ENCODE peak calls at places on chromosomes 6 and 20, in seven cellular contexts. N is CD4-positive, alpha-beta T cell; Z is HFFc6; W is body of pancreas; G is cardiac muscle cell; A is suprapubic skin; Y is neural crest cell. X is an unnamed sample.

GRCh38 chr6:162698004-162698403 is 29.6 kb downstream of the PRKN start:
- DNase-seq in Z (no peak), N (no peak), Y (no peak), G (no peak), W (no peak), A (no peak), X (no peak)

GRCh38 chr6:9116026-9116425 is 680.7 kb upstream of the SLC35B3 start:
- DNase-seq in Y (no peak), W (no peak), Z (peak; percentile 69), N (no peak), A (no peak), G (peak; percentile 23), X (no peak)

GRCh38 chr20:54479138-54479906 is 3.9 kb downstream of the DOK5 start:
- DNase-seq in A (no peak), G (no peak), N (no peak), Z (no peak), W (no peak), Y (no peak), X (peak; percentile 20)

GRCh38 chr20:22563062-22563965 is 21.1 kb downstream of the FOXA2 start:
- DNase-seq in N (no peak), W (no peak), Z (no peak), Y (no peak), A (no peak), G (no peak), X (no peak)

GRCh38 chr6:134074151-134074712 is 21.8 kb upstream of the SLC2A12 start:
- DNase-seq in N (no peak), W (peak; percentile 14), G (peak; percentile 49), Y (peak; percentile 57), A (no peak), Z (no peak), X (no peak)

GRCh38 chr20:35012227-35013069 is 56.8 kb downstream of the MYH7B start:
- DNase-seq in W (no peak), G (peak; percentile 53), A (no peak), Y (no peak), Z (no peak), N (no peak), X (no peak)

GRCh38 chr20:56205350-56205749 is 43.2 kb upstream of the MC3R start:
- DNase-seq in A (no peak), Y (no peak), W (no peak), N (no peak), Z (no peak), G (no peak), X (no peak)

GRCh38 chr20:15241696-15242095 is 904.3 kb upstream of the FLRT3 start:
- DNase-seq in Z (no peak), N (no peak), A (no peak), W (no peak), Y (no peak), G (no peak), X (no peak)

GRCh38 chr6:29651413-29652197 is 5.3 kb upstream of the MOG start:
- DNase-seq in Z (peak; percentile 48), A (no peak), Y (no peak), G (peak; percentile 44), N (no peak), W (no peak), X (no peak)

GRCh38 chr6:42453027-42453648 is 1.4 kb upstream of the TRERF1 start:
- DNase-seq in A (peak; percentile 91), N (peak; percentile 74), Z (peak; percentile 85), Y (peak; percentile 73), G (peak; percentile 95), W (peak; percentile 85), X (peak; percentile 88)

GRCh38 chr6:90103056-90103793 is 193.4 kb downstream of the BACH2 start:
- DNase-seq in Z (no peak), Y (no peak), W (no peak), G (no peak), N (no peak), A (no peak), X (no peak)

GRCh38 chr6:13678255-13678983 is 33.2 kb downstream of the RANBP9 start:
- DNase-seq in A (no peak), Y (no peak), Z (no peak), G (no peak), N (no peak), W (no peak), X (no peak)

GRCh38 chr6:82385961-82386360 is 22.3 kb downstream of the TPBG start:
- DNase-seq in G (no peak), Z (no peak), W (peak; percentile 34), Y (no peak), A (no peak), N (no peak), X (peak; percentile 62)

GRCh38 chr6:90025418-90026089 is 131.3 kb downstream of the GJA10 start:
- DNase-seq in G (peak; percentile 77), A (no peak), W (no peak), Z (peak; percentile 65), Y (no peak), N (no peak), X (no peak)

GRCh38 chr20:56018750-56019149 is 13.4 kb upstream of the CBLN4 start:
- DNase-seq in G (no peak), N (no peak), A (no peak), W (no peak), Y (no peak), Z (no peak), X (no peak)

GRCh38 chr6:84390334-84390733 is 162.9 kb upstream of the CEP162 start:
- DNase-seq in W (no peak), G (no peak), N (no peak), Z (no peak), Y (no peak), A (no peak), X (no peak)

GRCh38 chr6:90072501-90072900 is 178.2 kb downstream of the GJA10 start:
- DNase-seq in A (no peak), G (no peak), Z (no peak), N (no peak), Y (no peak), W (no peak), X (no peak)

GRCh38 chr20:51695574-51696303 is 72.5 kb downstream of the ATP9A start:
- DNase-seq in W (no peak), G (peak; percentile 61), Z (peak; percentile 82), Y (no peak), A (no peak), N (no peak), X (peak; percentile 69)

GRCh38 chr6:15791401-15792137 is 128.7 kb upstream of the DTNBP1 start:
- DNase-seq in Z (no peak), N (no peak), W (peak; percentile 30), A (no peak), G (no peak), Y (no peak), X (peak; percentile 9)

GRCh38 chr6:13427346-13427745 is 60.1 kb downstream of the GFOD1 start:
- DNase-seq in Z (no peak), Y (no peak), G (no peak), A (no peak), N (no peak), W (no peak), X (no peak)

GRCh38 chr20:22974354-22974753 is 60.8 kb upstream of the SSTR4 start:
- DNase-seq in G (peak; percentile 56), W (no peak), Z (no peak), Y (no peak), A (no peak), N (no peak), X (peak; percentile 1)

GRCh38 chr20:16544949-16545348 is 28.3 kb downstream of the KIF16B start:
- DNase-seq in Z (no peak), W (no peak), A (no peak), Y (no peak), N (no peak), G (no peak), X (no peak)

GRCh38 chr6:143286280-143286795 is 164.2 kb downstream of the ADAT2 start:
- DNase-seq in Z (no peak), Y (no peak), G (peak; percentile 43), W (no peak), A (no peak), N (no peak), X (no peak)

GRCh38 chr6:159959976-159960384 is 8.9 kb upstream of the IGF2R start:
- DNase-seq in G (peak; percentile 65), Y (no peak), W (no peak), Z (peak; percentile 12), N (no peak), A (no peak), X (no peak)

GRCh38 chr6:9523462-9523861 is 891.4 kb downstream of the TFAP2A start:
- DNase-seq in Y (no peak), G (peak; percentile 86), W (no peak), N (no peak), A (no peak), Z (peak; percentile 89), X (no peak)

DNA sequence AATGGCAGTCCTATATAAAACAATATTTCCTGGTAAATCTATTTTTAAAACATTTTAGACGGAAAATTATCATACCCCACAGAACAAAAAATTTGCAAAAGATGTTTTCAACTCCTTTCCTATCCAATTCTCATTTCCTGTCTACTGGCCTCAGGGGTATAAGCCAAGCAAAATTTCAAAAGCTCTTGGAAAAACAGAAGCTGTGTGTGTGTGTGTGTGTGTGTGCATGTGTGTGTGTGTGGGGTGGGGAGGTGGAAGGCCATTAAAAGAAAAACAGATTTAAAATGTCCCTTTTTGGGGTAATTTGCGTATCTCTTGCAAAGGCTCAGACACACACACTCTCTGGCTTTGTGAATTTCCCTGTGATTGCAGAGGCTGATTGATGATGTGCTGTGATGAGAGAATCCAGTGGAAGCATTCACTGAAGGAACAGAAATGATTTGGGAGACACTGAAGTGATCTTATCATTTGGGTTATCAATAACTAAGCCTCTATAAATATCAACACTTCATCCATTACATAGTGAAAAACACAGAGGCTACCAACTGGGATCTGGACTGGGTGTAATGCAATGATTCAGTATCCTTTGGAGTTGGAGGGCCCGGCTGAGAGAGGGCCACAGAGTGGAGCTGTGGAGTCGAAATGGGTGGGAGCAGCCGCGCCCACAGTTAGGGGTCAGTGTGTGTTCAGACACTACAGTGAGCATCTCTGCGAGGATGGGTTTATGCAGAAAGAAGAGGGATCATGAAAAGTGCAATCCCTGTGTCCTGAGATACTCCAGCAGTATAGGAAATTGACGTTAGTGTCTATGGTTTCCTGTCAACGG is 106.8 kb upstream of the PREP start:
- DNase-seq in Y (peak; percentile 16), N (no peak), A (no peak), G (peak; percentile 9), Z (no peak), W (no peak), X (no peak)
- TF ChIP-seq CTCF in Y (peak; percentile 32), N (no peak), A (no peak), G (peak; percentile 28), Z (peak; percentile 36), W (no peak), X (no peak)

GRCh38 chr6:158595223-158595622 is 35.3 kb downstream of the TMEM181 start:
- DNase-seq in G (no peak), W (no peak), Y (no peak), Z (no peak), N (peak; percentile 9), A (no peak), X (no peak)
- TF ChIP-seq CTCF in G (peak; percentile 29), W (no peak), Y (peak; percentile 54), Z (peak; percentile 61), N (peak; percentile 50), A (no peak), X (no peak)

DNA sequence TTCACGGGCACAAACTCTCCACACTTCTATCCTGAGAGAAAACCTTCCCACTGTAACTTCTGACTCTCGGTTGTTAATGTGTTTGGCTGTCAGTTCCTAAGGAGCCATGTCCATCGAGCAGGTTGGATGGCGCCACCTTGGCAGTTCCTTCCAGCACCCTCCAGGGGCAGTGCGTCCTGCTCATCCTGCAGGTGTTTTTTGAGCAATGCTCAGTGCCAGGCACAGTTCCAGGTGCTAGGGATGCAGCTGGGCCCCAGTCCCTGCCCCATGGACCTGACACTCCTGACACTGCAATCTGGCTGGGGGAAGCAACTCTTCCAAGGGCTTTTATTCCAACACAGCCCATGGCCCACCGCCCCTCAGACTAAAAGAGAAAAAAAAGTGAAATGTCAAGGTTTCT is 376.4 kb downstream of the PREX1 start:
- DNase-seq in Z (no peak), N (no peak), G (no peak), W (no peak), Y (no peak), A (no peak), X (no peak)
- TF ChIP-seq CTCF in Z (no peak), N (no peak), G (no peak), W (no peak), Y (no peak), A (no peak), X (peak; percentile 26)

GRCh38 chr6:130337534-130337933 is 28.3 kb upstream of the TMEM200A start:
- DNase-seq in Y (no peak), W (no peak), A (no peak), N (no peak), G (no peak), Z (no peak), X (no peak)
- TF ChIP-seq CTCF in Y (no peak), W (no peak), A (no peak), N (no peak), G (no peak), Z (no peak), X (no peak)

X was measured in Calu3.